ENCODE peak calls at places on chromosomes 16 and 17, in eight cellular contexts. D is HuH-7; S is small intestine; C is kidney glomerular epithelial cell; Y is NCI-H1105; E is ecto neural progenitor cell; X is CD4-positive, alpha-beta memory T cell; L is GM23338. F is an unnamed sample.

GRCh38 chr17:64707077-64707591 is 45.0 kb upstream of the SMURF2 start:
- DNase-seq in D (no peak), S (peak), C (peak), Y (no peak), E (no peak), X (no peak), L (peak), F (peak)

GRCh38 chr17:79779661-79780365 is 1.9 kb downstream of the CBX2 start:
- DNase-seq in D (no peak), S (no peak), C (no peak), Y (no peak), E (no peak), X (no peak), L (no peak), F (no peak)

GRCh38 chr17:77837917-77838316 is 120.6 kb upstream of the TNRC6C start:
- DNase-seq in D (no peak), S (no peak), C (no peak), Y (no peak), E (no peak), X (no peak), L (no peak), F (no peak)

GRCh38 chr16:80816372-80816771 is 12.0 kb upstream of the CDYL2 start:
- DNase-seq in D (no peak), S (no peak), C (no peak), Y (no peak), E (no peak), X (no peak), L (peak), F (no peak)

GRCh38 chr16:35687781-35688180 is 2228.4 kb downstream of the TP53TG3F start:
- DNase-seq in D (no peak), S (no peak), C (no peak), Y (no peak), E (no peak), X (no peak), L (no peak), F (no peak)

GRCh38 chr17:50440172-50440837 is 14.3 kb downstream of the ACSF2 start:
- DNase-seq in D (no peak), S (peak), C (no peak), Y (no peak), E (no peak), X (no peak), L (no peak), F (no peak)

GRCh38 chr16:2147981-2148671 is at the start of gene RAB26:
- DNase-seq in D (peak), S (peak), C (peak), Y (peak), E (peak), X (peak), L (peak), F (peak)

GRCh38 chr17:83062818-83063671 is 16.4 kb upstream of the METRNL start:
- DNase-seq in D (no peak), S (no peak), C (no peak), Y (no peak), E (peak), X (no peak), L (no peak), F (no peak)

GRCh38 chr16:49464877-49465504 is 91.4 kb downstream of the C16orf78 start:
- DNase-seq in D (peak), S (no peak), C (no peak), Y (no peak), E (peak), X (no peak), L (peak), F (no peak)

GRCh38 chr16:58025351-58026138 is at the start of gene MMP15:
- DNase-seq in D (peak), S (peak), C (peak), Y (peak), E (peak), X (peak), L (peak), F (peak)

GRCh38 chr17:69812240-69812837 is 262.7 kb upstream of the KCNJ16 start:
- DNase-seq in D (no peak), S (no peak), C (no peak), Y (no peak), E (no peak), X (no peak), L (no peak), F (no peak)

GRCh38 chr17:62860962-62861873 is 53.1 kb upstream of the MARCHF10 start:
- DNase-seq in D (no peak), S (no peak), C (no peak), Y (no peak), E (peak), X (no peak), L (no peak), F (no peak)

GRCh38 chr16:88773812-88774291 is 11.2 kb downstream of the PIEZO1 start:
- DNase-seq in D (no peak), S (no peak), C (peak), Y (no peak), E (no peak), X (no peak), L (peak), F (no peak)

GRCh38 chr17:59377410-59377809 is 46.0 kb downstream of the YPEL2 start:
- DNase-seq in D (no peak), S (no peak), C (peak), Y (no peak), E (no peak), X (no peak), L (no peak), F (peak)

GRCh38 chr16:86531193-86531550 is 20.8 kb downstream of the FOXF1 start:
- DNase-seq in D (no peak), S (no peak), C (no peak), Y (no peak), E (no peak), X (no peak), L (no peak), F (no peak)

GRCh38 chr17:58312021-58312630 is 16.5 kb downstream of the TSPOAP1 start:
- DNase-seq in D (no peak), S (no peak), C (no peak), Y (no peak), E (peak), X (no peak), L (no peak), F (no peak)

GRCh38 chr17:73323622-73324455 is 12.0 kb upstream of the CDC42EP4 start:
- DNase-seq in D (peak), S (no peak), C (no peak), Y (no peak), E (no peak), X (no peak), L (no peak), F (no peak)

GRCh38 chr17:73586921-73587680 is 57.1 kb downstream of the SDK2 start:
- DNase-seq in D (peak), S (peak), C (no peak), Y (no peak), E (no peak), X (no peak), L (no peak), F (peak)

GRCh38 chr16:13307255-13307654 is 405.9 kb downstream of the SHISA9 start:
- DNase-seq in D (no peak), S (no peak), C (peak), Y (no peak), E (no peak), X (no peak), L (no peak), F (no peak)

GRCh38 chr17:37361543-37361942 is 14.2 kb upstream of the C17orf78 start:
- DNase-seq in D (no peak), S (no peak), C (no peak), Y (no peak), E (no peak), X (no peak), L (no peak), F (no peak)

GRCh38 chr17:83057793-83058477 is 21.5 kb upstream of the METRNL start:
- DNase-seq in D (no peak), S (no peak), C (no peak), Y (no peak), E (peak), X (no peak), L (no peak), F (no peak)

GRCh38 chr17:11330871-11331270 is 89.9 kb downstream of the SHISA6 start:
- DNase-seq in D (no peak), S (no peak), C (peak), Y (no peak), E (peak), X (no peak), L (no peak), F (no peak)

GRCh38 chr16:22001591-22001990 is 675 bp upstream of the PDZD9 start:
- DNase-seq in D (no peak), S (no peak), C (peak), Y (no peak), E (no peak), X (no peak), L (no peak), F (no peak)

GRCh38 chr16:8899709-8900317 is 17.7 kb downstream of the LITAFD start:
- DNase-seq in D (no peak), S (no peak), C (no peak), Y (no peak), E (no peak), X (no peak), L (peak), F (no peak)

GRCh38 chr16:57485091-57485915 is 990 bp downstream of the DOK4 start:
- DNase-seq in D (no peak), S (peak), C (no peak), Y (no peak), E (no peak), X (no peak), L (no peak), F (no peak)

GRCh38 chr17:57697891-57698708 is 47.0 kb downstream of the CCDC182 start:
- DNase-seq in D (no peak), S (peak), C (no peak), Y (no peak), E (no peak), X (no peak), L (peak), F (no peak)

GRCh38 chr17:30956764-30957374 is 14.0 kb upstream of the RNF135 start:
- DNase-seq in D (no peak), S (no peak), C (no peak), Y (no peak), E (no peak), X (no peak), L (peak), F (no peak)

GRCh38 chr17:63550816-63551639 is 751 bp downstream of the DCAF7 start:
- DNase-seq in D (no peak), S (peak), C (peak), Y (peak), E (peak), X (no peak), L (peak), F (no peak)

GRCh38 chr17:82913304-82914043 is 73.7 kb upstream of the ZNF750 start:
- DNase-seq in D (no peak), S (no peak), C (no peak), Y (no peak), E (no peak), X (no peak), L (no peak), F (no peak)